ENCODE peak calls at places on chromosome X, in ten cellular contexts. T is PC-3; I is vagina; J is neuronal stem cell; N is IMR-90; B is fibroblast of lung; H is heart right ventricle; X is effector memory CD4-positive, alpha-beta T cell; Q is GM23248; E is uterus. Z is an unnamed sample. For H3K9me3, the result is how much of the 10 kb centered on the place peaks cover.

GRCh38 chrX:153590961-153591956 is 7.7 kb downstream of the CCNQ start:
- DNase-seq in T (no peak), I (no peak), J (no peak), N (no peak), B (no peak), H (no peak), X (no peak), Q (no peak), E (no peak), Z (peak)

GRCh38 chrX:56569378-56570061 is 6.1 kb downstream of the UBQLN2 start:
- DNase-seq in T (no peak), I (no peak), J (no peak), N (peak), B (no peak), H (no peak), X (no peak), Q (no peak), E (no peak), Z (no peak)

GRCh38 chrX:39874202-39874816 is 223.4 kb downstream of the BCOR start:
- DNase-seq in T (peak), I (no peak), J (no peak), N (peak), B (no peak), H (no peak), X (no peak), Q (no peak), E (no peak), Z (no peak)

GRCh38 chrX:54386314-54386713 is 28.5 kb upstream of the WNK3 start:
- DNase-seq in T (peak), I (no peak), J (no peak), N (peak), B (no peak), H (no peak), X (no peak), Q (no peak), E (no peak), Z (no peak)

GRCh38 chrX:134443461-134443860 is 16.5 kb upstream of the HPRT1 start:
- DNase-seq in T (no peak), I (no peak), J (no peak), N (no peak), B (no peak), H (no peak), X (no peak), Q (no peak), E (no peak), Z (no peak)

GRCh38 chrX:132094169-132094568 is 33.7 kb downstream of the FRMD7 start:
- DNase-seq in T (no peak), I (no peak), J (no peak), N (no peak), B (peak), H (no peak), X (no peak), Q (peak), E (no peak), Z (no peak)

GRCh38 chrX:115260330-115260729 is 26.4 kb upstream of the LRCH2 start:
- DNase-seq in T (peak), I (no peak), J (no peak), N (peak), B (peak), H (no peak), X (no peak), Q (peak), E (no peak), Z (no peak)

GRCh38 chrX:121013897-121014455 is 28.4 kb upstream of the CT47A1 start:
- DNase-seq in T (no peak), I (no peak), J (no peak), N (no peak), B (no peak), H (no peak), X (no peak), Q (no peak), E (no peak), Z (no peak)

GRCh38 chrX:11010476-11010875 is 100.7 kb upstream of the HCCS start:
- DNase-seq in T (peak), I (no peak), J (no peak), N (peak), B (no peak), H (no peak), X (no peak), Q (peak), E (no peak), Z (no peak)

GRCh38 chrX:17559728-17560379 is 177.4 kb upstream of the SCML1 start:
- DNase-seq in T (peak), I (no peak), J (no peak), N (peak), B (peak), H (no peak), X (no peak), Q (peak), E (no peak), Z (no peak)

GRCh38 chrX:72348247-72348979 is 42.7 kb upstream of the CITED1 start:
- DNase-seq in T (no peak), I (no peak), J (no peak), N (no peak), B (no peak), H (no peak), X (no peak), Q (no peak), E (no peak), Z (no peak)

GRCh38 chrX:19628006-19628575 is 112.8 kb upstream of the MAP3K15 start:
- DNase-seq in T (no peak), I (no peak), J (no peak), N (peak), B (no peak), H (no peak), X (no peak), Q (peak), E (no peak), Z (no peak)

GRCh38 chrX:123731258-123731986 is 1.4 kb downstream of the THOC2 start:
- DNase-seq in T (peak), I (no peak), J (no peak), N (peak), B (peak), H (no peak), X (no peak), Q (peak), E (no peak), Z (no peak)

GRCh38 chrX:76026292-76026691 is 146.6 kb upstream of the PBDC1 start:
- DNase-seq in T (no peak), I (no peak), J (no peak), N (no peak), B (no peak), H (no peak), X (no peak), Q (no peak), E (no peak), Z (no peak)

GRCh38 chrX:54043084-54043483 is 1.2 kb downstream of the PHF8 start:
- DNase-seq in T (peak), I (no peak), J (peak), N (no peak), B (no peak), H (no peak), X (no peak), Q (peak), E (no peak), Z (no peak)

GRCh38 chrX:134236690-134237362 is at the start of gene CCDC160:
- DNase-seq in T (peak), I (no peak), J (peak), N (no peak), B (peak), H (peak), X (no peak), Q (peak), E (peak), Z (peak)

GRCh38 chrX:15384304-15384703 is at the start of gene VEGFD:
- DNase-seq in T (no peak), I (no peak), J (no peak), N (peak), B (peak), H (no peak), X (no peak), Q (peak), E (no peak), Z (no peak)

GRCh38 chrX:110055616-110056015 is 52.7 kb downstream of the TMEM164 start:
- DNase-seq in T (no peak), I (no peak), J (no peak), N (peak), B (no peak), H (no peak), X (no peak), Q (no peak), E (no peak), Z (no peak)

GRCh38 chrX:38085797-38086196 is 79.4 kb downstream of the SYTL5 start:
- DNase-seq in T (no peak), I (no peak), J (no peak), N (no peak), B (no peak), H (no peak), X (no peak), Q (no peak), E (no peak), Z (no peak)

GRCh38 chrX:46637937-46638336 is 64.4 kb downstream of the CHST7 start:
- DNase-seq in T (no peak), I (no peak), J (no peak), N (peak), B (no peak), H (no peak), X (no peak), Q (peak), E (no peak), Z (no peak)

GRCh38 chrX:151725338-151725614 is 9.3 kb upstream of the CNGA2 start:
- DNase-seq in T (no peak), I (no peak), J (no peak), N (no peak), B (no peak), H (no peak), X (no peak), Q (no peak), E (no peak), Z (peak)

GRCh38 chrX:3609800-3610199 is 103.6 kb downstream of the PRKX start:
- DNase-seq in T (peak), I (no peak), J (no peak), N (peak), B (peak), H (no peak), X (no peak), Q (peak), E (no peak), Z (no peak)

GRCh38 chrX:109774136-109774535 is 41.1 kb upstream of the ACSL4 start:
- DNase-seq in T (no peak), I (no peak), J (no peak), N (no peak), B (peak), H (no peak), X (no peak), Q (peak), E (no peak), Z (no peak)

GRCh38 chrX:13283968-13284914 is 35.6 kb downstream of the ATXN3L start:
- DNase-seq in T (peak), I (no peak), J (no peak), N (peak), B (no peak), H (no peak), X (no peak), Q (peak), E (no peak), Z (no peak)

GRCh38 chrX:143580266-143580665 is 55.6 kb downstream of the SLITRK4 start:
- DNase-seq in T (peak), I (no peak), J (no peak), N (no peak), B (peak), H (no peak), X (no peak), Q (no peak), E (no peak), Z (no peak)

GRCh38 chrX:13432376-13432775 is 112.5 kb upstream of the ATXN3L start:
- DNase-seq in T (peak), I (no peak), J (no peak), N (peak), B (peak), H (no peak), X (no peak), Q (peak), E (peak), Z (peak)

GRCh38 chrX:46376246-46376885 is 168.9 kb downstream of the ZNF674 start:
- DNase-seq in T (peak), I (no peak), J (peak), N (peak), B (peak), H (no peak), X (no peak), Q (peak), E (no peak), Z (no peak)

GRCh38 chrX:73830489-73831414 is 267.8 kb downstream of the CHIC1 start:
- DNase-seq in T (no peak), I (no peak), J (no peak), N (no peak), B (no peak), H (no peak), X (no peak), Q (no peak), E (no peak), Z (no peak)

GRCh38 chrX:150767045-150767395 is 73.8 kb downstream of the MTMR1 start:
- DNase-seq in T (no peak), I (peak), J (no peak), N (no peak), B (no peak), H (peak), X (no peak), Q (peak), E (no peak), Z (no peak)

GRCh38 chrX:85627363-85627762 is 247.9 kb upstream of the POF1B start:
- DNase-seq in T (peak), I (no peak), J (no peak), N (peak), B (no peak), H (no peak), X (no peak), Q (peak), E (no peak), Z (no peak)

GRCh38 chrX:38052096-38052495 is 45.7 kb downstream of the SYTL5 start:
- DNase-seq in T (peak), I (no peak), J (no peak), N (peak), B (peak), H (no peak), X (no peak), Q (peak), E (no peak), Z (no peak)

GRCh38 chrX:123481908-123482873 is 250.7 kb downstream of the THOC2 start:
- DNase-seq in T (no peak), I (no peak), J (peak), N (peak), B (peak), H (no peak), X (no peak), Q (peak), E (no peak), Z (no peak)

GRCh38 chrX:47218280-47218919 is at the start of gene CDK16:
- DNase-seq in T (peak), I (no peak), J (peak), N (peak), B (peak), H (peak), X (peak), Q (peak), E (peak), Z (peak)

GRCh38 chrX:64850371-64851082 is 125.7 kb downstream of the ZC4H2 start:
- DNase-seq in T (no peak), I (no peak), J (no peak), N (no peak), B (no peak), H (no peak), X (no peak), Q (no peak), E (no peak), Z (no peak)

GRCh38 chrX:77622672-77623071 is 163.3 kb downstream of the ATRX start:
- DNase-seq in T (no peak), I (no peak), J (no peak), N (no peak), B (no peak), H (no peak), X (no peak), Q (no peak), E (no peak), Z (no peak)

GRCh38 chrX:1466971-1467561 is 14.4 kb upstream of the ASMTL start:
- DNase-seq in T (no peak), I (peak), J (no peak), N (no peak), B (no peak), H (no peak), X (peak), Q (no peak), E (no peak), Z (peak)

GRCh38 chrX:37455381-37455780 is 106.2 kb downstream of the PRRG1 start:
- DNase-seq in T (peak), I (no peak), J (no peak), N (no peak), B (no peak), H (no peak), X (no peak), Q (no peak), E (no peak), Z (no peak)

GRCh38 chrX:71909956-71910355 is 689 bp upstream of the NHSL2 start:
- DNase-seq in T (no peak), I (no peak), J (peak), N (no peak), B (no peak), H (peak), X (no peak), Q (peak), E (peak), Z (no peak)

GRCh38 chrX:130172127-130172834 is 519 bp downstream of the RAB33A start:
- DNase-seq in T (no peak), I (no peak), J (no peak), N (no peak), B (no peak), H (no peak), X (no peak), Q (no peak), E (no peak), Z (no peak)
- H3K4me3 ChIP-seq in T (peak), I (peak), J (peak), N (peak), B (peak), H (peak), X (peak), Q (peak), E (peak), Z (no peak)

DNA sequence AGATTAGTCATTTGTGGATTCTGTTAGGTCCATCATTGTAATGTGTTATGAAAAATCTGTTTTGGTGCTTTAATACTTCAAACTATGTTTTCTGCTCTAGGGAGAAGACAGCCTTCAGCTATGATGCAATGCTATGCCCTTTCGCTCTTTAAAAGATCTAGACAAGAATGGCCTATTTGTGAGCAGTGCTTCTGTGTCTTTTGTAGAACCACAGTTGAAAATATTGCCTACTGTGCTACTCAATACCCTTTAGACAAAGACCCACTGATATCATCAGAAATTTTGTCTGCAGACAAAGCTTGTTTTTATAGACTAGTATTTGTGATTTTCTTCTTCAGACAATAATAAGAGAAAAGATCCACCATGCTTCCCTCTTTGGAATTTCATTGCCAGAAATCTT is 44.6 kb upstream of the SLITRK2 start:
- DNase-seq in T (no peak), I (no peak), J (no peak), N (no peak), B (no peak), H (no peak), X (no peak), Q (no peak), E (no peak), Z (no peak)
- H3K9me3 ChIP-seq in T (under half), I (under half), J (under half), N (under half), B (under half), H (under half), X (under half), Q (under half), E (under half), Z (under half)

GRCh38 chrX:130085551-130085986 is 24.7 kb downstream of the ELF4 start:
- DNase-seq in T (no peak), I (no peak), J (no peak), N (peak), B (no peak), H (no peak), X (no peak), Q (peak), E (no peak), Z (no peak)

GRCh38 chrX:130086414-130087207 is 23.7 kb downstream of the ELF4 start:
- DNase-seq in T (no peak), I (no peak), J (no peak), N (no peak), B (no peak), H (no peak), X (peak), Q (no peak), E (no peak), Z (no peak)

GRCh38 chrX:130083107-130083490 is 27.2 kb downstream of the ELF4 start:
- DNase-seq in T (no peak), I (no peak), J (no peak), N (no peak), B (no peak), H (no peak), X (no peak), Q (no peak), E (no peak), Z (no peak)

GRCh38 chrX:130083656-130084382 is 26.5 kb downstream of the ELF4 start:
- DNase-seq in T (no peak), I (no peak), J (no peak), N (no peak), B (no peak), H (no peak), X (no peak), Q (no peak), E (no peak), Z (no peak)

GRCh38 chrX:130084651-130085237 is 25.6 kb downstream of the ELF4 start:
- DNase-seq in T (no peak), I (no peak), J (no peak), N (no peak), B (no peak), H (no peak), X (no peak), Q (no peak), E (no peak), Z (no peak)
- H3K27ac ChIP-seq in T (no peak), I (peak), J (no peak), N (no peak), B (no peak), H (peak), X (peak), Q (peak), E (peak), Z (no peak)

GRCh38 chrX:139766545-139766983 is 58.6 kb upstream of the MCF2 start:
- DNase-seq in T (no peak), I (no peak), J (no peak), N (no peak), B (no peak), H (no peak), X (no peak), Q (no peak), E (no peak), Z (no peak)
- H3K4me3 ChIP-seq in T (no peak), I (no peak), J (no peak), N (no peak), B (no peak), H (no peak), X (no peak), Q (no peak), E (no peak), Z (no peak)

GRCh38 chrX:81779701-81780100 is 577.8 kb downstream of the SH3BGRL start:
- DNase-seq in T (peak), I (no peak), J (no peak), N (no peak), B (no peak), H (no peak), X (no peak), Q (no peak), E (no peak), Z (no peak)
- H3K9me3 ChIP-seq in T (under half), I (under half), J (under half), N (under half), B (under half), H (under half), X (under half), Q (under half), E (under half), Z (under half)

DNA sequence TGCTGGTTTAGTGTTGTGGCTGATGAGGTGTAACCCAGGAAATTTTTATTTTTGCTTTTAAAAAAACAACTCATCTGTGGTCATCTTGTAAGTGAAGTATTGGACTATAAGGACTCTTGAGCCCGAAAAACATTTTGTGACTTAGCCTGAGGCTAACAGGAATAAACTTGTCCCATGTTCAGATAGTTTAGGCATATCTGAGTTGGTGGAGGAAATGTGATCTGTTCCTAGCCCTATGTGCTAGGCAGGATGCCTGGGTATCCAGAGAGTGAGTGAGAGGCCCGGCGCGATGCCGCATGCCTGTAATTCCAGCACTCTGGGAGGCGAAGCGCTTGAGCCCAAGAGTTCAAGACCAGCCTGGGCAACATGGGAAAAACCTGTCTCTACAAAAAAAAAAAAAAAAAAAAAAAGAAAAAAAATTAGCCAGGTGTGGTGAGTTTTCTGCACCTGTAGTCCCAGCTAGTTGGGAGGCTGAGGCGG is 3.7 kb downstream of the SMS start:
- DNase-seq in T (no peak), I (no peak), J (no peak), N (no peak), B (no peak), H (no peak), X (no peak), Q (no peak), E (no peak), Z (no peak)
- H3K27ac ChIP-seq in T (peak), I (no peak), J (no peak), N (peak), B (peak), H (no peak), X (no peak), Q (peak), E (peak), Z (no peak)

Z was measured in aorta.